ENCODE peak calls at places on chromosomes 5 and 9, in five cellular contexts. One of them, this sample, is unnamed. For H3K4me1, the result is how much of the 10 kb centered on the place peaks cover.

GRCh38 chr5:84817953-84818352 is 433.3 kb upstream of the EDIL3 start:
- DNase-seq in A549: no peak
- DNase-seq in SK-N-SH: no peak
- DNase-seq in sigmoid colon: no peak
- DNase-seq in ovary: no peak
- DNase-seq in this sample: no peak

GRCh38 chr5:60229786-60230185 is 336.3 kb upstream of the PDE4D start:
- DNase-seq in A549: no peak
- DNase-seq in SK-N-SH: no peak
- DNase-seq in sigmoid colon: no peak
- DNase-seq in ovary: no peak
- DNase-seq in this sample: no peak

GRCh38 chr9:95486318-95486717 is 30.5 kb downstream of the PTCH1 start:
- DNase-seq in A549: no peak
- DNase-seq in SK-N-SH: no peak
- DNase-seq in sigmoid colon: no peak
- DNase-seq in ovary: no peak
- DNase-seq in this sample: no peak

GRCh38 chr5:123441408-123441807 is 18.2 kb upstream of the CEP120 start:
- DNase-seq in A549: no peak
- DNase-seq in SK-N-SH: no peak
- DNase-seq in sigmoid colon: no peak
- DNase-seq in ovary: no peak
- DNase-seq in this sample: no peak

GRCh38 chr5:31235381-31235780 is 41.9 kb downstream of the CDH6 start:
- DNase-seq in A549: no peak
- DNase-seq in SK-N-SH: no peak
- DNase-seq in sigmoid colon: no peak
- DNase-seq in ovary: no peak
- DNase-seq in this sample: no peak

GRCh38 chr9:82342046-82342445 is 353.5 kb downstream of the SPATA31D1 start:
- DNase-seq in A549: no peak
- DNase-seq in SK-N-SH: no peak
- DNase-seq in sigmoid colon: no peak
- DNase-seq in ovary: no peak
- DNase-seq in this sample: no peak

GRCh38 chr9:13552606-13553215 is 273.2 kb upstream of the MPDZ start:
- DNase-seq in A549: no peak
- DNase-seq in SK-N-SH: no peak
- DNase-seq in sigmoid colon: no peak
- DNase-seq in ovary: no peak
- DNase-seq in this sample: no peak

GRCh38 chr5:140321796-140322195 is 18.9 kb upstream of the PFDN1 start:
- DNase-seq in A549: no peak
- DNase-seq in SK-N-SH: no peak
- DNase-seq in sigmoid colon: peak
- DNase-seq in ovary: no peak
- DNase-seq in this sample: no peak

GRCh38 chr5:126808619-126809018 is 31.7 kb downstream of the LMNB1 start:
- DNase-seq in A549: peak
- DNase-seq in SK-N-SH: peak
- DNase-seq in sigmoid colon: no peak
- DNase-seq in ovary: no peak
- DNase-seq in this sample: no peak

GRCh38 chr5:75152861-75153260 is 83.8 kb downstream of the ANKRD31 start:
- DNase-seq in A549: no peak
- DNase-seq in SK-N-SH: no peak
- DNase-seq in sigmoid colon: no peak
- DNase-seq in ovary: no peak
- DNase-seq in this sample: no peak

GRCh38 chr9:128732576-128732975 is 8.6 kb upstream of the ZDHHC12 start:
- DNase-seq in A549: no peak
- DNase-seq in SK-N-SH: no peak
- DNase-seq in sigmoid colon: no peak
- DNase-seq in ovary: no peak
- DNase-seq in this sample: no peak

GRCh38 chr9:78289474-78289873 is 7.5 kb upstream of the PSAT1 start:
- DNase-seq in A549: no peak
- DNase-seq in SK-N-SH: no peak
- DNase-seq in sigmoid colon: no peak
- DNase-seq in ovary: no peak
- DNase-seq in this sample: no peak

GRCh38 chr9:38371495-38371894 is 21.0 kb upstream of the ALDH1B1 start:
- DNase-seq in A549: peak
- DNase-seq in SK-N-SH: no peak
- DNase-seq in sigmoid colon: no peak
- DNase-seq in ovary: no peak
- DNase-seq in this sample: no peak
- TF ChIP-seq CTCF in A549: peak
- TF ChIP-seq CTCF in SK-N-SH: peak
- TF ChIP-seq CTCF in sigmoid colon: peak
- TF ChIP-seq CTCF in ovary: peak
- TF ChIP-seq CTCF in this sample: peak

DNA sequence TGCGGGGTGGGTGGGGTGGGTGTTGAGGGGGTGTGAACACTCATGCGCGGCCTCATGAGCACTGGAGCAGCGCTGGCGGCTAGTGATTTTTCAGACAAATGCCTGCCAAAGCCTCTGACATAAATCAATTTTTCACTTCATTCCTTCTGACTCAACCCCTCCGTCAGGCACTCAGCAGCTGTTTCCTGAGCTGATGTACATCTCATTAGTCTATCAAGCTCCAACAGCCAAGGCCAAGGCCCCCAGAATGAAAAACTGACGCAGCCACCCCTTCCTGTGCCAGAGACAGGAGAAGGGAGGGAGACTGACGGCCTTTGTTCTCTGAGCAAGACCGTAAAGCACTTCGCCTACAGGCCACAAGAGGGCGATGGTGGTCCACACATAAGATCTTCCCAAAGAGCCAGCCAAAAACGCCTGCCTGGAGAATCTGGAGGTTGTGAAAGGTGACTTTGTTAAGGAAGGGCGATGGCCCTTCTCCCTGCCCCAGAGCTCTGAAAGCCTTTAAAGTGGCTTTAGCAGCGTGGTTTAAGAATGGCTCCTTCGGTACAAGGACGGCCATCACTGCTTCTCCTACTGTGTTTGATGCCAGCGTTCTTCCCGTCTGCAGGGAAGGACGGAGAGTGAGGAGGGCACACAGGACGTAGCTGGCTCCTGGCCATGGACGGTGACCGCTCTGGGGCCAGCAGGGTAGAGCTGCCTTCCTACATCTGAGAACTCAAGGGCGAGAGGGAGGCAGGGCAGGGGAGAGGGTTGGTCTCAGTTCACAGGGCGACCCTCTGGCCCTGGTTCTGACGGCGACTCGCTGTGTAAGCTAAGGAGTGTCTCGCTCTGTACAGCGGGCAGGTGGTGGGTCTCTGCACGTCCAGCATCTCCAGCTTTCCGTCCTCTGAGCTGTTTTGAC is 37.1 kb downstream of the ALG2 start:
- DNase-seq in A549: peak
- DNase-seq in SK-N-SH: peak
- DNase-seq in sigmoid colon: peak
- DNase-seq in ovary: peak
- DNase-seq in this sample: peak
- TF ChIP-seq EP300 in A549: no peak
- TF ChIP-seq EP300 in SK-N-SH: no peak
- TF ChIP-seq EP300 in sigmoid colon: no peak
- TF ChIP-seq EP300 in ovary: no peak
- TF ChIP-seq EP300 in this sample: no peak

DNA sequence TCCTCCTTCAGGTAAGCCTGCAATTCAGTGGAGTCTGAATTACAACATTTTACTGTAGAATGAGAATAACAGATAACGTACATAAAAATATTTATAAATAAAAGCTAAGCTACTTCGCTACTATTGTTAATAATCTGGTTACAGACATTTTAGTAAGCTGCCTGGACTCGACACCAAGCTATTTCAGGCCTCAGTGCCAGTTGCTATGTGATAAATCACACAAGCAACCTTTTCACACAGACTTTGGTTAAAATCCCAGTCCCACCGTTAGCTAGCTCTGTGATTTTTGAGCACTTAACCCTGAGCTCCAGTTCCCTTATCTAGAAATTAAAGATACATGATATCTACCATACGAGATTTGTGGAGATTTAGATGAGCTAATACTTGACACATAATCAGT is 99.9 kb downstream of the RFK start:
- DNase-seq in A549: no peak
- DNase-seq in SK-N-SH: no peak
- DNase-seq in sigmoid colon: no peak
- DNase-seq in ovary: no peak
- DNase-seq in this sample: no peak
- H3K4me1 ChIP-seq in A549: under half
- H3K4me1 ChIP-seq in SK-N-SH: under half
- H3K4me1 ChIP-seq in sigmoid colon: under half
- H3K4me1 ChIP-seq in ovary: under half
- H3K4me1 ChIP-seq in this sample: under half

DNA sequence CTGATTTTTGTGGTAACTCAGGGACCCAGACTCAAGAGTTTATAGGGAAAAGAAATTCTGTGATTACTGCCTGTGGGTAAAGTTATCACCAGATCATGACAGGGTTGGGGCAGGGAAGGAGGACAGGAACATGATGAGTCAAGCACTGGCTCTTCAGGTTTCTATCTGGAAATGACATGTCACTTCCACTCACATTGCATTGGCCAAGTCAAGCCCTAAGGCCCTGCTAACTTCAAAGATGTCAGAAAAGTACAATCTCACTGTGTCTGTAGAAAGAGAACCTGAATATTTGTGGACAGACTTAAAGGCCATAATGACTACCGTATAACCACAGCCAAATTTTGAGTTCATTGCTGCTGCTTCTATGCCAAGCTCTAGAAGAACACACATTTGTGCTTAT is 187.7 kb downstream of the TLE4 start:
- DNase-seq in A549: no peak
- DNase-seq in SK-N-SH: no peak
- DNase-seq in sigmoid colon: no peak
- DNase-seq in ovary: no peak
- DNase-seq in this sample: no peak
- TF ChIP-seq CTCF in A549: no peak
- TF ChIP-seq CTCF in SK-N-SH: no peak
- TF ChIP-seq CTCF in sigmoid colon: no peak
- TF ChIP-seq CTCF in ovary: no peak
- TF ChIP-seq CTCF in this sample: no peak

GRCh38 chr9:122364783-122365150 is 6.1 kb upstream of the PTGS1 start:
- DNase-seq in A549: no peak
- DNase-seq in SK-N-SH: no peak
- DNase-seq in sigmoid colon: no peak
- DNase-seq in ovary: no peak
- DNase-seq in this sample: no peak

GRCh38 chr9:122366074-122366672 is 4.7 kb upstream of the PTGS1 start:
- DNase-seq in A549: no peak
- DNase-seq in SK-N-SH: no peak
- DNase-seq in sigmoid colon: no peak
- DNase-seq in ovary: no peak
- DNase-seq in this sample: no peak

GRCh38 chr9:122356627-122357026 is 14.2 kb upstream of the PTGS1 start:
- DNase-seq in A549: no peak
- DNase-seq in SK-N-SH: no peak
- DNase-seq in sigmoid colon: no peak
- DNase-seq in ovary: no peak
- DNase-seq in this sample: peak

GRCh38 chr9:122364117-122364782 is 6.6 kb upstream of the PTGS1 start:
- DNase-seq in A549: no peak
- DNase-seq in SK-N-SH: no peak
- DNase-seq in sigmoid colon: no peak
- DNase-seq in ovary: no peak
- DNase-seq in this sample: no peak

DNA sequence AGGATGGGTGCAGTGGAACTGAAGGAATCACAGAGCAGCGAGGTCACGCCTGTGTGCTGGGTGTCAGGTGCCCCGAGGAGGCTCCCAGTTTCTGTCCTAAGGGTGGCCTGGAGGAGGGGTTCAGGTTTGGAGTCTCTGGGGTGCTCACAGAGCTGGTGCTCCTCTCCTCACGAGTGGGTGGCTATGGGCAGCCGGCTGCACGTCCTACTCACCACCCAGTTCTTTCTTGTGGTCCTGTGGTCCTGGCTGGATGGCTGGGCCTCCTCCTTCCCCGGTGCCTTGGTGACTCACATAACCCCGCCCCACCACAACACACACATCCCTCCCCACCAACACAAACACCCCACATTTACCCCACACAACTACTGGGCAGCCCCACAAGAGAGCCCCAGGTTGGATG is 9.9 kb upstream of the PTGS1 start:
- DNase-seq in A549: no peak
- DNase-seq in SK-N-SH: no peak
- DNase-seq in sigmoid colon: no peak
- DNase-seq in ovary: no peak
- DNase-seq in this sample: no peak
- TF ChIP-seq EP300 in A549: no peak
- TF ChIP-seq EP300 in SK-N-SH: no peak
- TF ChIP-seq EP300 in sigmoid colon: no peak
- TF ChIP-seq EP300 in ovary: no peak
- TF ChIP-seq EP300 in this sample: no peak

GRCh38 chr5:150603052-150603451 is 37.4 kb upstream of the SYNPO start:
- DNase-seq in A549: no peak
- DNase-seq in SK-N-SH: no peak
- DNase-seq in sigmoid colon: no peak
- DNase-seq in ovary: no peak
- DNase-seq in this sample: no peak
- H3K4me1 ChIP-seq in A549: under half
- H3K4me1 ChIP-seq in SK-N-SH: under half
- H3K4me1 ChIP-seq in sigmoid colon: under half
- H3K4me1 ChIP-seq in ovary: under half
- H3K4me1 ChIP-seq in this sample: under half

DNA sequence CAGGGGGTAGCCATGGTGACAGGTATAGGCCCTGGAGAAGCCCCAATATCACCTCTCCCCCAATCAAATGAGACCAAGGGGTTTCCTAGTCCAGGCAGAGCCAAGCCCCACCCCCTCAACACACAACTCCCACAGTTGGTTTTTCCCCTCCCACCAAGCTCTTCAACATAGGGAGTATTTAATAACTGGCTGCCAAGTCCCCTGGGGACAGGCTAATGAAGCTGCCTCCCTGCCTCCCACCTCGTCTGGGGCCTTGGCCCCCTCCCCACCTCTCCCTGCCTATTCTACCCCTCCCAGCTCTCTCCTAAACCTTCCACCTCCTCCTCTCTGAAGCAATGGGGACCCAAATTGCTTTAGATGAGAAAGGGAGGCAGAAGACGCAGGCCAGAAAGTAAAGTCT is 23.4 kb downstream of the CPLX2 start:
- DNase-seq in A549: no peak
- DNase-seq in SK-N-SH: no peak
- DNase-seq in sigmoid colon: peak
- DNase-seq in ovary: no peak
- DNase-seq in this sample: no peak
- TF ChIP-seq CTCF in A549: no peak
- TF ChIP-seq CTCF in SK-N-SH: no peak
- TF ChIP-seq CTCF in sigmoid colon: no peak
- TF ChIP-seq CTCF in ovary: no peak
- TF ChIP-seq CTCF in this sample: no peak